ENCODE peak calls at places on chromosomes 7 and 10, in seven cellular contexts. X is cortex of kidney; G is hepatic stellate cell; F is mucosa of gallbladder; L is activated naive CD4-positive, alpha-beta T cell treated with anti-CD3 and anti-CD28 coated beads, Interleukin-2, amount 10 ng/mL, durations not matched to agents 7 days and 5 days; N is AG04449; J is chondrocyte. B is an unnamed sample.

GRCh38 chr7:107441576-107442422 is 28.1 kb upstream of the GPR22 start:
- DNase-seq in L (no peak), X (no peak), F (no peak), G (peak), J (no peak), N (no peak), B (no peak)

GRCh38 chr7:154781369-154782303 is 221.3 kb downstream of the PAXIP1 start:
- DNase-seq in F (no peak), X (no peak), N (no peak), J (no peak), G (no peak), L (no peak), B (no peak)

GRCh38 chr10:92697663-92698511 is 8.1 kb downstream of the HHEX start:
- DNase-seq in G (no peak), F (no peak), J (no peak), X (no peak), N (no peak), L (no peak), B (no peak)

GRCh38 chr7:93337047-93337446 is 104.9 kb downstream of the VPS50 start:
- DNase-seq in G (no peak), N (no peak), L (no peak), X (no peak), J (no peak), F (no peak), B (no peak)

GRCh38 chr7:20299647-20300312 is 30.9 kb upstream of the ITGB8 start:
- DNase-seq in N (no peak), L (no peak), J (no peak), X (no peak), G (no peak), F (no peak), B (no peak)

GRCh38 chr10:44865289-44865671 is 45.9 kb upstream of the TMEM72 start:
- DNase-seq in F (no peak), X (no peak), G (no peak), L (no peak), J (no peak), N (no peak), B (no peak)

GRCh38 chr7:104272767-104273384 is 55.5 kb upstream of the LHFPL3 start:
- DNase-seq in N (peak), X (no peak), L (no peak), F (peak), G (peak), J (no peak), B (no peak)

GRCh38 chr10:49602380-49603023 is 7.6 kb upstream of the SLC18A3 start:
- DNase-seq in F (no peak), G (no peak), J (no peak), N (no peak), X (no peak), L (no peak), B (no peak)

GRCh38 chr7:35424869-35425495 is 171.1 kb upstream of the TBX20 start:
- DNase-seq in J (no peak), X (no peak), F (peak), L (peak), G (peak), N (no peak), B (no peak)

GRCh38 chr7:42672339-42672990 is 239.4 kb downstream of the C7orf25 start:
- DNase-seq in J (no peak), X (no peak), F (no peak), L (no peak), G (no peak), N (no peak), B (no peak)

GRCh38 chr7:149291036-149291835 is 29.2 kb downstream of the ZNF783 start:
- DNase-seq in F (no peak), G (no peak), L (peak), J (no peak), X (no peak), N (no peak), B (no peak)

GRCh38 chr7:95628831-95629439 is 32.6 kb upstream of the PDK4 start:
- DNase-seq in F (no peak), N (no peak), L (no peak), J (no peak), X (no peak), G (no peak), B (no peak)

B was measured in RWPE2.